ENCODE peak calls at places on chromosomes 7 and 10, in five cellular contexts. One of them, this sample, is unnamed.
A peak's percentile ranks its signal among the peaks of the same experiment; 100 is the strongest.

GRCh38 chr7:76054129-76055120 is 6.5 kb downstream of the MDH2 start:
- DNase-seq in GM10248: no peak
- DNase-seq in hepatocyte: peak; percentile 66
- DNase-seq in heart left ventricle: no peak
- DNase-seq in astrocyte: peak; percentile 14
- DNase-seq in this sample: no peak

GRCh38 chr10:62806246-62806645 is 1.7 kb downstream of the ADO start:
- DNase-seq in GM10248: no peak
- DNase-seq in hepatocyte: no peak
- DNase-seq in heart left ventricle: no peak
- DNase-seq in astrocyte: peak; percentile 10
- DNase-seq in this sample: no peak

GRCh38 chr10:74738985-74739567 is 87.3 kb upstream of the KAT6B start:
- DNase-seq in GM10248: peak; percentile 64
- DNase-seq in hepatocyte: no peak
- DNase-seq in heart left ventricle: no peak
- DNase-seq in astrocyte: no peak
- DNase-seq in this sample: no peak

GRCh38 chr7:30633223-30633622 is 38.5 kb downstream of the GARS1 start:
- DNase-seq in GM10248: no peak
- DNase-seq in hepatocyte: no peak
- DNase-seq in heart left ventricle: no peak
- DNase-seq in astrocyte: no peak
- DNase-seq in this sample: no peak

GRCh38 chr10:22550732-22551131 is 163.6 kb downstream of the PIP4K2A start:
- DNase-seq in GM10248: peak; percentile 39
- DNase-seq in hepatocyte: peak; percentile 39
- DNase-seq in heart left ventricle: peak; percentile 34
- DNase-seq in astrocyte: no peak
- DNase-seq in this sample: no peak

GRCh38 chr7:42489299-42489698 is 252.3 kb upstream of the GLI3 start:
- DNase-seq in GM10248: no peak
- DNase-seq in hepatocyte: no peak
- DNase-seq in heart left ventricle: no peak
- DNase-seq in astrocyte: no peak
- DNase-seq in this sample: no peak

GRCh38 chr7:127393370-127394058 is 1.0 kb upstream of the ZNF800 start:
- DNase-seq in GM10248: no peak
- DNase-seq in hepatocyte: peak; percentile 8
- DNase-seq in heart left ventricle: peak; percentile 33
- DNase-seq in astrocyte: peak; percentile 0
- DNase-seq in this sample: no peak

GRCh38 chr7:122143376-122143750 is 686 bp downstream of the AASS start:
- DNase-seq in GM10248: peak; percentile 7
- DNase-seq in hepatocyte: peak; percentile 16
- DNase-seq in heart left ventricle: peak; percentile 25
- DNase-seq in astrocyte: no peak
- DNase-seq in this sample: peak; percentile 47

GRCh38 chr7:116271161-116271979 is 61.0 kb downstream of the TES start:
- DNase-seq in GM10248: no peak
- DNase-seq in hepatocyte: no peak
- DNase-seq in heart left ventricle: no peak
- DNase-seq in astrocyte: peak; percentile 70
- DNase-seq in this sample: no peak

GRCh38 chr10:14603539-14604102 is 171.1 kb downstream of the FAM107B start:
- DNase-seq in GM10248: no peak
- DNase-seq in hepatocyte: peak; percentile 49
- DNase-seq in heart left ventricle: no peak
- DNase-seq in astrocyte: no peak
- DNase-seq in this sample: no peak

GRCh38 chr7:27107391-27107900 is 5.0 kb upstream of the HOXA2 start:
- DNase-seq in GM10248: no peak
- DNase-seq in hepatocyte: no peak
- DNase-seq in heart left ventricle: no peak
- DNase-seq in astrocyte: peak; percentile 71
- DNase-seq in this sample: no peak

GRCh38 chr10:130371686-130372085 is 235.5 kb downstream of the GLRX3 start:
- DNase-seq in GM10248: no peak
- DNase-seq in hepatocyte: no peak
- DNase-seq in heart left ventricle: no peak
- DNase-seq in astrocyte: no peak
- DNase-seq in this sample: no peak

GRCh38 chr7:156560075-156560474 is 80.5 kb upstream of the RNF32 start:
- DNase-seq in GM10248: no peak
- DNase-seq in hepatocyte: no peak
- DNase-seq in heart left ventricle: no peak
- DNase-seq in astrocyte: no peak
- DNase-seq in this sample: no peak
- TF ChIP-seq CTCF in GM10248: no peak
- TF ChIP-seq CTCF in hepatocyte: peak; percentile 7
- TF ChIP-seq CTCF in heart left ventricle: no peak
- TF ChIP-seq CTCF in astrocyte: peak; percentile 14
- TF ChIP-seq CTCF in this sample: no peak

GRCh38 chr7:91852263-91852741 is 28.2 kb downstream of the MTERF1 start:
- DNase-seq in GM10248: peak; percentile 11
- DNase-seq in hepatocyte: peak; percentile 24
- DNase-seq in heart left ventricle: no peak
- DNase-seq in astrocyte: no peak
- DNase-seq in this sample: no peak
- TF ChIP-seq CTCF in GM10248: peak; percentile 16
- TF ChIP-seq CTCF in hepatocyte: peak; percentile 10
- TF ChIP-seq CTCF in heart left ventricle: no peak
- TF ChIP-seq CTCF in astrocyte: peak; percentile 8
- TF ChIP-seq CTCF in this sample: no peak

GRCh38 chr10:34292178-34292565 is 522.9 kb downstream of the PARD3 start:
- DNase-seq in GM10248: no peak
- DNase-seq in hepatocyte: no peak
- DNase-seq in heart left ventricle: no peak
- DNase-seq in astrocyte: peak; percentile 54
- DNase-seq in this sample: no peak

GRCh38 chr10:34286136-34286739 is 528.9 kb downstream of the PARD3 start:
- DNase-seq in GM10248: no peak
- DNase-seq in hepatocyte: no peak
- DNase-seq in heart left ventricle: no peak
- DNase-seq in astrocyte: peak; percentile 37
- DNase-seq in this sample: no peak

GRCh38 chr10:34291466-34292177 is 523.5 kb downstream of the PARD3 start:
- DNase-seq in GM10248: no peak
- DNase-seq in hepatocyte: no peak
- DNase-seq in heart left ventricle: no peak
- DNase-seq in astrocyte: no peak
- DNase-seq in this sample: no peak

GRCh38 chr10:34290412-34291082 is 524.5 kb downstream of the PARD3 start:
- DNase-seq in GM10248: no peak
- DNase-seq in hepatocyte: peak; percentile 18
- DNase-seq in heart left ventricle: peak; percentile 41
- DNase-seq in astrocyte: peak; percentile 89
- DNase-seq in this sample: no peak

DNA sequence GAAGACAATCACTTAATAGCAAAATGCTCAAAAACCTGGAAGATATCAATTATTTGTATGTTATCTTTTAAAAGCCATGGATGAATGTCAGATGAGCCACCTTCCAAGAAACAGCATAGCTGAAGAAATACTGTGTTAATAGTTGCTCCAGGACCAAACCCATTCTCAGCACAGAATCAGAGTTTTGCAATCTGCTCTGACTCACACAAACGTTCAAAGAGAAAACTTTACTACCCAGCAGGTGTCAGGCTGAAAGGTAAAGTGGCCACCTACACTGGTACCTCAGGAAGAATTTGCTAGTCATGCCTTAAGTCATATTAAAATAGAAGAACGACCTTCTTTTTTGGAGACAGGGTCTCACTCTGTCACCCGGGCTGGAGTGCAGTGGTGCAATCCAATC is 526.5 kb downstream of the PARD3 start:
- DNase-seq in GM10248: no peak
- DNase-seq in hepatocyte: peak; percentile 42
- DNase-seq in heart left ventricle: no peak
- DNase-seq in astrocyte: peak; percentile 27
- DNase-seq in this sample: no peak
- TF ChIP-seq CTCF in GM10248: no peak
- TF ChIP-seq CTCF in hepatocyte: peak; percentile 4
- TF ChIP-seq CTCF in heart left ventricle: no peak
- TF ChIP-seq CTCF in astrocyte: no peak
- TF ChIP-seq CTCF in this sample: no peak

GRCh38 chr10:115355162-115355760 is 262.1 kb downstream of the ATRNL1 start:
- DNase-seq in GM10248: peak; percentile 31
- DNase-seq in hepatocyte: peak; percentile 82
- DNase-seq in heart left ventricle: no peak
- DNase-seq in astrocyte: peak; percentile 41
- DNase-seq in this sample: peak; percentile 58
- TF ChIP-seq CTCF in GM10248: peak; percentile 72
- TF ChIP-seq CTCF in hepatocyte: peak; percentile 82
- TF ChIP-seq CTCF in heart left ventricle: peak; percentile 26
- TF ChIP-seq CTCF in astrocyte: peak; percentile 84
- TF ChIP-seq CTCF in this sample: peak; percentile 61

GRCh38 chr7:92778972-92779371 is 57.4 kb downstream of the CDK6 start:
- DNase-seq in GM10248: no peak
- DNase-seq in hepatocyte: no peak
- DNase-seq in heart left ventricle: no peak
- DNase-seq in astrocyte: peak; percentile 70
- DNase-seq in this sample: peak; percentile 81
- TF ChIP-seq CTCF in GM10248: no peak
- TF ChIP-seq CTCF in hepatocyte: no peak
- TF ChIP-seq CTCF in heart left ventricle: no peak
- TF ChIP-seq CTCF in astrocyte: no peak
- TF ChIP-seq CTCF in this sample: no peak

GRCh38 chr10:7818295-7819125 is at the start of gene TAF3:
- DNase-seq in GM10248: peak; percentile 95
- DNase-seq in hepatocyte: peak; percentile 97
- DNase-seq in heart left ventricle: peak; percentile 92
- DNase-seq in astrocyte: peak; percentile 66
- DNase-seq in this sample: peak; percentile 95

GRCh38 chr10:7817576-7817975 is 729 bp upstream of the TAF3 start:
- DNase-seq in GM10248: no peak
- DNase-seq in hepatocyte: no peak
- DNase-seq in heart left ventricle: no peak
- DNase-seq in astrocyte: no peak
- DNase-seq in this sample: no peak

GRCh38 chr10:7824251-7824650 is 5.9 kb downstream of the TAF3 start:
- DNase-seq in GM10248: no peak
- DNase-seq in hepatocyte: no peak
- DNase-seq in heart left ventricle: no peak
- DNase-seq in astrocyte: no peak
- DNase-seq in this sample: no peak

GRCh38 chr10:7817984-7818294 is 366 bp upstream of the TAF3 start:
- DNase-seq in GM10248: no peak
- DNase-seq in hepatocyte: no peak
- DNase-seq in heart left ventricle: no peak
- DNase-seq in astrocyte: no peak
- DNase-seq in this sample: no peak

GRCh38 chr10:7819126-7819470 is 793 bp downstream of the TAF3 start:
- DNase-seq in GM10248: peak; percentile 49
- DNase-seq in hepatocyte: peak; percentile 81
- DNase-seq in heart left ventricle: peak; percentile 32
- DNase-seq in astrocyte: peak; percentile 25
- DNase-seq in this sample: peak; percentile 54
- TF ChIP-seq CTCF in GM10248: peak; percentile 45
- TF ChIP-seq CTCF in hepatocyte: peak; percentile 38
- TF ChIP-seq CTCF in heart left ventricle: no peak
- TF ChIP-seq CTCF in astrocyte: peak; percentile 23
- TF ChIP-seq CTCF in this sample: no peak

GRCh38 chr10:7826971-7827370 is 8.7 kb downstream of the TAF3 start:
- DNase-seq in GM10248: no peak
- DNase-seq in hepatocyte: peak; percentile 46
- DNase-seq in heart left ventricle: no peak
- DNase-seq in astrocyte: peak; percentile 59
- DNase-seq in this sample: no peak
- TF ChIP-seq CTCF in GM10248: no peak
- TF ChIP-seq CTCF in hepatocyte: no peak
- TF ChIP-seq CTCF in heart left ventricle: no peak
- TF ChIP-seq CTCF in astrocyte: peak; percentile 36
- TF ChIP-seq CTCF in this sample: no peak